ENCODE peak calls at places on chromosomes 6 and 20, in four cellular contexts. R is hypothalamus, T is COR-L47, N is NCI-H226. S is an unnamed sample.

GRCh38 chr6:156009656-156010055 is 554.0 kb upstream of the NOX3 start:
- DNase-seq in R (no peak), T (no peak), N (peak), S (no peak)

GRCh38 chr6:47934023-47934422 is 152.2 kb downstream of the OPN5 start:
- DNase-seq in T (no peak), R (no peak), N (no peak), S (no peak)

GRCh38 chr6:169153401-169153800 is 100.2 kb downstream of the THBS2 start:
- DNase-seq in T (no peak), N (no peak), R (no peak), S (no peak)

GRCh38 chr6:23445157-23445710 is 680.8 kb upstream of the NRSN1 start:
- DNase-seq in T (no peak), R (no peak), N (no peak), S (no peak)

GRCh38 chr6:31736026-31736767 is at the start of gene CLIC1:
- DNase-seq in N (peak), T (peak), R (no peak), S (peak)

GRCh38 chr6:72810571-72811280 is 188.9 kb downstream of the KCNQ5 start:
- DNase-seq in R (no peak), T (no peak), N (no peak), S (no peak)

GRCh38 chr6:13273931-13274706 is 54.2 kb downstream of the TBC1D7 start:
- DNase-seq in R (no peak), N (no peak), T (no peak), S (no peak)

GRCh38 chr20:35952480-35953410 is 1.6 kb downstream of the SCAND1 start:
- DNase-seq in T (no peak), N (no peak), R (no peak), S (no peak)

GRCh38 chr6:157134402-157135074 is 188.8 kb downstream of the TMEM242 start:
- DNase-seq in R (no peak), N (no peak), T (no peak), S (no peak)

GRCh38 chr20:19764207-19764606 is 6.1 kb downstream of the RIN2 start:
- DNase-seq in N (no peak), R (no peak), T (no peak), S (no peak)

GRCh38 chr6:110284877-110285276 is 73.3 kb downstream of the METTL24 start:
- DNase-seq in N (no peak), R (no peak), T (no peak), S (no peak)

GRCh38 chr6:149846321-149846720 is 17.8 kb downstream of the LRP11 start:
- DNase-seq in R (no peak), T (no peak), N (peak), S (no peak)

GRCh38 chr6:108737594-108738546 is 110.4 kb upstream of the ARMC2 start:
- DNase-seq in N (peak), T (no peak), R (no peak), S (no peak)

GRCh38 chr20:3692706-3693294 is 11.0 kb upstream of the ADAM33 start:
- DNase-seq in R (no peak), N (no peak), T (no peak), S (no peak)

GRCh38 chr6:3165631-3166534 is 8.5 kb upstream of the TUBB2A start:
- DNase-seq in R (no peak), T (no peak), N (no peak), S (no peak)

GRCh38 chr6:31203345-31203979 is 33.0 kb upstream of the POU5F1 start:
- DNase-seq in N (peak), R (no peak), T (peak), S (peak)

GRCh38 chr6:11089695-11090094 is 3.9 kb upstream of the SMIM13 start:
- DNase-seq in N (no peak), R (no peak), T (no peak), S (no peak)

GRCh38 chr6:167733740-167734661 is 92.7 kb upstream of the AFDN start:
- DNase-seq in N (no peak), R (no peak), T (no peak), S (no peak)

GRCh38 chr6:142821860-142822259 is 123.1 kb downstream of the HIVEP2 start:
- DNase-seq in R (no peak), T (no peak), N (no peak), S (no peak)

GRCh38 chr6:113082691-113083090 is 735.6 kb downstream of the RFPL4B start:
- DNase-seq in T (no peak), N (peak), R (no peak), S (no peak)

GRCh38 chr20:5434116-5434515 is 117.4 kb upstream of the PROKR2 start:
- DNase-seq in N (no peak), R (no peak), T (no peak), S (no peak)

GRCh38 chr6:33384581-33385020 is 7.0 kb upstream of the KIFC1 start:
- DNase-seq in T (no peak), R (no peak), N (peak), S (no peak)

GRCh38 chr6:73774311-73774766 is 78.3 kb downstream of the CD109 start:
- DNase-seq in R (no peak), T (no peak), N (peak), S (no peak)

GRCh38 chr6:67451874-67452273 is 1183.2 kb upstream of the ADGRB3 start:
- DNase-seq in T (no peak), N (no peak), R (no peak), S (no peak)

GRCh38 chr20:47173596-47174216 is 182.8 kb downstream of the ZMYND8 start:
- DNase-seq in N (no peak), R (no peak), T (no peak), S (no peak)

GRCh38 chr20:49701313-49701731 is 12.4 kb downstream of the B4GALT5 start:
- DNase-seq in N (peak), R (no peak), T (peak), S (no peak)

GRCh38 chr20:25005661-25006060 is 13.1 kb upstream of the APMAP start:
- DNase-seq in R (no peak), T (no peak), N (no peak), S (no peak)

GRCh38 chr6:5422321-5422915 is 161.1 kb downstream of the FARS2 start:
- DNase-seq in T (peak), R (no peak), N (no peak), S (no peak)

GRCh38 chr6:126721581-126722145 is 381.7 kb downstream of the CENPW start:
- DNase-seq in T (no peak), N (peak), R (no peak), S (no peak)